ENCODE peak calls at places on chromosomes 13 and 19, in five cellular contexts. One of them, this sample, is unnamed.

GRCh38 chr19:42111811-42112210 is 20.4 kb downstream of the POU2F2 start:
- DNase-seq in iris pigment epithelial cell: no peak
- DNase-seq in heart right ventricle: no peak
- DNase-seq in HEK293T: no peak
- DNase-seq in osteoblast: peak
- DNase-seq in this sample: no peak

GRCh38 chr13:67023088-67023893 is 206.8 kb downstream of the PCDH9 start:
- DNase-seq in HEK293T: no peak
- DNase-seq in heart right ventricle: no peak
- DNase-seq in osteoblast: no peak
- DNase-seq in iris pigment epithelial cell: peak
- DNase-seq in this sample: no peak

GRCh38 chr19:11881151-11881800 is 6.3 kb upstream of the ZNF69 start:
- DNase-seq in heart right ventricle: peak
- DNase-seq in HEK293T: peak
- DNase-seq in iris pigment epithelial cell: peak
- DNase-seq in osteoblast: peak
- DNase-seq in this sample: peak

GRCh38 chr13:26619321-26619720 is 61.8 kb downstream of the WASF3 start:
- DNase-seq in heart right ventricle: no peak
- DNase-seq in osteoblast: peak
- DNase-seq in iris pigment epithelial cell: peak
- DNase-seq in HEK293T: no peak
- DNase-seq in this sample: no peak

GRCh38 chr13:80164451-80164850 is 176.5 kb downstream of the SPRY2 start:
- DNase-seq in iris pigment epithelial cell: no peak
- DNase-seq in HEK293T: no peak
- DNase-seq in osteoblast: no peak
- DNase-seq in heart right ventricle: no peak
- DNase-seq in this sample: no peak

GRCh38 chr19:961866-962620 is 22.1 kb upstream of the WDR18 start:
- DNase-seq in HEK293T: no peak
- DNase-seq in osteoblast: peak
- DNase-seq in iris pigment epithelial cell: peak
- DNase-seq in heart right ventricle: no peak
- DNase-seq in this sample: no peak

GRCh38 chr13:105342421-105342820 is 1193.0 kb downstream of the EFNB2 start:
- DNase-seq in iris pigment epithelial cell: peak
- DNase-seq in heart right ventricle: no peak
- DNase-seq in HEK293T: no peak
- DNase-seq in osteoblast: no peak
- DNase-seq in this sample: no peak

GRCh38 chr19:35693835-35694599 is 10.3 kb upstream of the ZBTB32 start:
- DNase-seq in heart right ventricle: peak
- DNase-seq in osteoblast: peak
- DNase-seq in HEK293T: peak
- DNase-seq in iris pigment epithelial cell: peak
- DNase-seq in this sample: peak

GRCh38 chr13:101417043-101417406 is 717 bp upstream of the NALCN start:
- DNase-seq in heart right ventricle: no peak
- DNase-seq in HEK293T: peak
- DNase-seq in osteoblast: peak
- DNase-seq in iris pigment epithelial cell: peak
- DNase-seq in this sample: no peak